ENCODE peak calls at places on chromosome 13, in nine cellular contexts. A is cardiac fibroblast, R is kidney, V is nephron progenitor cell, Z is right atrium auricular region, B is heart right ventricle, F is cardiac muscle cell, G is GM12878, T is RWPE2. S is an unnamed sample.

GRCh38 chr13:22915442-22916082 is 265.2 kb upstream of the SGCG start:
- DNase-seq in B (no peak), G (no peak), A (peak; percentile 35), R (peak; percentile 86), F (peak; percentile 71), T (no peak), Z (no peak), V (peak; percentile 83), S (no peak)

GRCh38 chr13:99087954-99088491 is 110.2 kb upstream of the DOCK9 start:
- DNase-seq in F (no peak), R (no peak), V (peak; percentile 16), G (no peak), T (no peak), B (peak; percentile 12), A (no peak), Z (no peak), S (no peak)

GRCh38 chr13:28655566-28655965 is 3.4 kb upstream of the POMP start:
- DNase-seq in A (peak; percentile 79), R (no peak), F (peak; percentile 46), B (no peak), G (no peak), T (no peak), Z (no peak), V (no peak), S (no peak)

GRCh38 chr13:98216135-98216565 is 39.1 kb upstream of the RNF113B start:
- DNase-seq in F (peak; percentile 24), R (peak; percentile 89), B (peak; percentile 47), A (peak; percentile 84), G (no peak), V (no peak), Z (no peak), T (no peak), S (no peak)

GRCh38 chr13:99215466-99215865 is 14.8 kb downstream of the UBAC2 start:
- DNase-seq in F (no peak), Z (peak; percentile 34), G (no peak), V (no peak), T (no peak), R (no peak), B (no peak), A (no peak), S (no peak)

GRCh38 chr13:26228080-26228479 is 6.0 kb upstream of the RNF6 start:
- DNase-seq in V (no peak), T (no peak), F (no peak), A (no peak), R (no peak), Z (no peak), B (no peak), G (no peak), S (no peak)

GRCh38 chr13:18946738-18947137 is 234.9 kb downstream of the TUBA3C start:
- DNase-seq in T (no peak), Z (no peak), V (no peak), R (peak; percentile 48), F (no peak), G (no peak), A (no peak), B (no peak), S (no peak)

GRCh38 chr13:80828759-80829158 is 487.8 kb upstream of the SPRY2 start:
- DNase-seq in Z (no peak), F (no peak), A (no peak), T (no peak), G (no peak), V (no peak), R (no peak), B (no peak), S (no peak)

GRCh38 chr13:51801631-51802099 is 2.3 kb downstream of the DHRS12 start:
- DNase-seq in B (peak; percentile 80), Z (peak; percentile 83), T (no peak), G (no peak), R (peak; percentile 88), V (no peak), F (no peak), A (peak; percentile 38), S (no peak)

GRCh38 chr13:94710081-94710809 is 2.1 kb downstream of the SOX21 start:
- DNase-seq in A (no peak), V (peak; percentile 8), G (no peak), T (no peak), B (no peak), Z (no peak), F (no peak), R (no peak), S (no peak)

GRCh38 chr13:94712287-94712811 is at the start of gene SOX21:
- DNase-seq in T (peak; percentile 49), Z (no peak), B (no peak), V (peak; percentile 36), A (no peak), F (no peak), R (peak; percentile 61), G (no peak), S (no peak)

GRCh38 chr13:94711561-94712286 is 621 bp downstream of the SOX21 start:
- DNase-seq in A (peak; percentile 36), R (peak; percentile 75), G (no peak), Z (no peak), F (peak; percentile 18), V (no peak), T (peak; percentile 58), B (no peak), S (no peak)

GRCh38 chr13:94708971-94709614 is 3.3 kb downstream of the SOX21 start:
- DNase-seq in R (no peak), T (no peak), V (no peak), A (no peak), B (no peak), Z (no peak), F (no peak), G (no peak), S (no peak)

DNA sequence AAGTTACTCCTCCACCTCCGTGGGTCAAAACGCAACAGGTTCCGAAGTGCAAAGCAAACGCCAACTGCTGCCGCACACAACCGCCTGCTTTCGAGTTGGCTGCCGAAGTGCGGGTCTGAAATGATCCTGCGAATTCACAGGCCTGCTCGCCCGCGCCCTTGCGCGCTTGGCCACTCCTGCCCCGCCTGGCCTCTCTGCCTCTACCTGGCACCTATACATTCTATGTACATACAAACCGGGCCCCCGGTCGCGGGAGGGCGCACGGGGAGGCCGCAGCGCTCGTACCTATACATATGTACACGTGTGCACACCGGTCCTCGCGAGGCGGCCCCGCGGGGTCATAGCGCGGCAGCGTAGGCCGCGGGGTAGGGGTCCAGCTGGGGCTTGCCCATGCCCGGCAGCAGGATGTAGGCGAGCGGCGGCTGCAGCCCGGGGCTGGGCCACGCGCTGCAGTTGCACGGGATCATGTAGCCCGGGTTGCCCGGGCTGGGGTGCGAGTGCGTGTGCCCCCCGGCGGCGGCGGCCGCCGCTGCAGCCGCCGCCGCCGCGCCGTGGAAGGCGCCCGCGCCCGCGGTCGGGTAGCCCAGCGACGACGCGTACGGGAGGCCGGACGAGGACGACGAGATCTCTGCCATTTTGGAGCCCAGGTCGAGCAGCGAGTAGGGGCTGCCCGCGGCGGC is 1.3 kb downstream of the SOX21 start:
- DNase-seq in Z (no peak), T (peak; percentile 59), V (peak; percentile 60), B (no peak), F (no peak), G (no peak), R (peak; percentile 68), A (no peak), S (no peak)
- TF ChIP-seq CTCF in Z (no peak), T (peak; percentile 54), V (no peak), B (peak; percentile 6), F (no peak), G (no peak), R (no peak), A (no peak), S (no peak)

DNA sequence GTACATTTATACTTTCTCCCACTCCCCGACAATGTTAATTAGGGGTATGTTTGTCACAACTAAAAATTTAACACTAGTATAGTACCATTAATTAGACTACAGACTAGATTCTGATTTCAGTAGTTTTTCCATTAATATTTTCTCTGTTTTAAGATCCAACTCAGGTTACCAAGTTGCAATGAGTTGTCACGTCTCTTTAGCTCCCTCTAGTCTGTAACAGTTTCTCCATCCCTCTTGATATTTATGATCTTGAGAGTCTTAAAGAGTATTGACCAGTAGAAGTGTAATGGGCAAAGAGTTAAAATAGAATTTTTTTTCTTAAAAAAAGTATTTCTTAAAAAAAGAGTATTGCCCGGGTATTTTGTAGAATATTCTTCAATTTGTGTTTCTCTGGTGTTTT is 598.1 kb downstream of the TBC1D4 start:
- DNase-seq in R (no peak), V (no peak), A (peak; percentile 39), G (no peak), T (no peak), B (no peak), F (peak; percentile 23), Z (no peak), S (peak; percentile 3)
- TF ChIP-seq CTCF in R (no peak), V (no peak), A (peak; percentile 13), G (no peak), T (peak; percentile 22), B (no peak), F (peak; percentile 26), Z (no peak), S (no peak)

GRCh38 chr13:30617315-30618185 is at the start of gene USPL1:
- DNase-seq in G (peak; percentile 96), Z (peak; percentile 98), F (peak; percentile 100), V (peak; percentile 98), B (peak; percentile 99), T (peak; percentile 96), A (peak; percentile 99), R (peak; percentile 100), S (peak; percentile 100)
- TF ChIP-seq CTCF in G (no peak), Z (no peak), F (no peak), V (no peak), B (peak; percentile 35), T (no peak), A (peak; percentile 22), R (peak; percentile 35), S (no peak)

GRCh38 chr13:107838592-107839161 is 376.7 kb downstream of the LIG4 start:
- DNase-seq in V (no peak), T (no peak), F (no peak), A (no peak), R (no peak), B (no peak), Z (no peak), G (no peak), S (no peak)

GRCh38 chr13:107846642-107847041 is 368.7 kb downstream of the LIG4 start:
- DNase-seq in R (no peak), V (no peak), A (no peak), G (no peak), F (no peak), T (no peak), B (no peak), Z (no peak), S (no peak)

GRCh38 chr13:107843281-107843680 is 372.1 kb downstream of the LIG4 start:
- DNase-seq in G (no peak), V (no peak), T (no peak), R (no peak), Z (no peak), A (no peak), B (no peak), F (no peak), S (no peak)

GRCh38 chr13:107845911-107846310 is 369.4 kb downstream of the LIG4 start:
- DNase-seq in B (no peak), F (no peak), A (no peak), T (no peak), R (no peak), G (no peak), Z (no peak), V (no peak), S (no peak)

DNA sequence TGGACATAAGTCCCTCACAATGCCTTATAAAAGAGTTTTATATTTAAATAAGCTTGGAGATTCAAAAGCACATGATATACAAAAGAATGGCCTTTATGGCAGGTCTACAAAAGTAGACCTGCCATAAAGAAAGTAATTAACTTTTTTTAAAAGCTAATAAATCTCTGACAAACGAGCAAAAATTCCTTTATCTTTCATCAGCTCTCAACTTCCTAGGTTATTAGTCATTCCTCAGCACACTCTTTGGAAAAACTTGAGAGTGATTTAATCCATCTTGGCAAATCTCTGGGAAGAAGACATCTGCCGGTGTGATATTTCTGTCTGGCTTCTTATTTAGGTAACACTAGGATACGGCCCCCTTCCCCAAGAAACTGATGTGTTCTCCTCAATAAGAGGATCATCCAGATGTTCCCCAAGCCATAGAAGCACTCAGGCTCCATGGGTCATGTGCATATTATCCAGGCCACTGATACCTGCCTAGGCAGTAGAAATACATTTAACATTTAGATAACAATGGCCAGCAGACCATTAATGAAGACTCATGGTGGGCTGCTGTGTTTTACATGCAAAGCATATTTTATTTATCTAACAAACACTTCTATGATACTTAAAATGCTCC is 372.7 kb downstream of the LIG4 start:
- DNase-seq in T (no peak), A (no peak), B (no peak), Z (no peak), G (no peak), V (no peak), R (no peak), F (peak; percentile 37), S (no peak)
- TF ChIP-seq CTCF in T (no peak), A (no peak), B (no peak), Z (no peak), G (no peak), V (no peak), R (no peak), F (no peak), S (no peak)

S was measured in NB4.